ENCODE peak calls at places on chromosomes 16 and 17, in eight cellular contexts. O is AG10803; G is cardiac fibroblast; Z is adrenal gland; Q is cardiac muscle cell; B is endodermal cell; W is CD4-positive, CD25-positive, alpha-beta regulatory T cell; V is fibroblast of lung. I is an unnamed sample.
A peak's percentile ranks its signal among the peaks of the same experiment; 100 is the strongest.

GRCh38 chr16:17396762-17397498 is 73.8 kb downstream of the XYLT1 start:
- DNase-seq in O (peak; percentile 35), G (peak; percentile 70), Z (peak; percentile 65), Q (peak; percentile 89), B (no peak), W (no peak), V (peak; percentile 78), I (peak; percentile 71)

GRCh38 chr16:67397451-67397801 is 4.1 kb upstream of the TPPP3 start:
- DNase-seq in O (no peak), G (no peak), Z (no peak), Q (no peak), B (no peak), W (no peak), V (no peak), I (no peak)

GRCh38 chr16:25012525-25012991 is 2.6 kb downstream of the ARHGAP17 start:
- DNase-seq in O (peak; percentile 96), G (peak; percentile 85), Z (peak; percentile 35), Q (peak; percentile 52), B (no peak), W (no peak), V (peak; percentile 89), I (no peak)

GRCh38 chr16:55499951-55500350 is 8.9 kb upstream of the LPCAT2 start:
- DNase-seq in O (peak; percentile 100), G (peak; percentile 98), Z (no peak), Q (peak; percentile 97), B (peak; percentile 20), W (peak; percentile 7), V (peak; percentile 93), I (no peak)

GRCh38 chr16:67529639-67530012 is 997 bp downstream of the RIPOR1 start:
- DNase-seq in O (no peak), G (peak; percentile 51), Z (no peak), Q (peak; percentile 31), B (no peak), W (no peak), V (peak; percentile 32), I (no peak)

GRCh38 chr17:66755101-66755943 is 79.6 kb upstream of the CACNG5 start:
- DNase-seq in O (no peak), G (no peak), Z (no peak), Q (no peak), B (no peak), W (no peak), V (no peak), I (no peak)

GRCh38 chr16:11049396-11050059 is 105.2 kb downstream of the CLEC16A start:
- DNase-seq in O (peak; percentile 37), G (peak; percentile 29), Z (no peak), Q (no peak), B (peak; percentile 66), W (no peak), V (no peak), I (no peak)

GRCh38 chr16:74740795-74741304 is 33.8 kb downstream of the FA2H start:
- DNase-seq in O (no peak), G (no peak), Z (peak; percentile 97), Q (no peak), B (peak; percentile 43), W (no peak), V (peak; percentile 49), I (peak; percentile 92)

GRCh38 chr16:16861546-16861945 is 482.6 kb downstream of the NPIPA7 start:
- DNase-seq in O (peak; percentile 53), G (peak; percentile 54), Z (peak; percentile 70), Q (peak; percentile 29), B (peak; percentile 83), W (peak; percentile 46), V (peak; percentile 33), I (peak; percentile 45)

GRCh38 chr17:7363311-7363710 is 8.4 kb downstream of the TMEM95 start:
- DNase-seq in O (peak; percentile 20), G (peak; percentile 43), Z (no peak), Q (no peak), B (no peak), W (no peak), V (no peak), I (no peak)

GRCh38 chr17:76104896-76105231 is 1.3 kb upstream of the EXOC7 start:
- DNase-seq in O (no peak), G (no peak), Z (no peak), Q (no peak), B (peak; percentile 55), W (no peak), V (no peak), I (no peak)

GRCh38 chr16:17273142-17273561 is 197.6 kb downstream of the XYLT1 start:
- DNase-seq in O (peak; percentile 94), G (peak; percentile 85), Z (peak; percentile 70), Q (peak; percentile 79), B (no peak), W (peak; percentile 68), V (peak; percentile 90), I (no peak)

GRCh38 chr17:63985387-63986140 is 12.6 kb upstream of the PRR29 start:
- DNase-seq in O (no peak), G (no peak), Z (no peak), Q (no peak), B (peak; percentile 88), W (no peak), V (no peak), I (no peak)

GRCh38 chr16:31253642-31254045 is 6.1 kb upstream of the ITGAM start:
- DNase-seq in O (no peak), G (no peak), Z (peak; percentile 66), Q (no peak), B (no peak), W (peak; percentile 90), V (no peak), I (peak; percentile 27)

GRCh38 chr17:74513987-74514631 is 17.2 kb downstream of the CD300LB start:
- DNase-seq in O (peak; percentile 17), G (peak; percentile 65), Z (no peak), Q (peak; percentile 52), B (peak; percentile 88), W (peak; percentile 57), V (peak; percentile 50), I (peak; percentile 25)

GRCh38 chr17:3659541-3660111 is 8.8 kb downstream of the TAX1BP3 start:
- DNase-seq in O (peak; percentile 91), G (peak; percentile 94), Z (peak; percentile 92), Q (peak; percentile 96), B (peak; percentile 58), W (no peak), V (peak; percentile 94), I (peak; percentile 76)

GRCh38 chr16:56424791-56425438 is 430 bp downstream of the AMFR start:
- DNase-seq in O (peak; percentile 5), G (no peak), Z (peak; percentile 48), Q (peak; percentile 15), B (peak; percentile 79), W (peak; percentile 22), V (peak; percentile 6), I (no peak)

GRCh38 chr17:41718287-41718645 is 6.1 kb downstream of the GAST start:
- DNase-seq in O (no peak), G (no peak), Z (no peak), Q (no peak), B (no peak), W (no peak), V (no peak), I (no peak)

GRCh38 chr17:66956941-66957340 is 7.6 kb upstream of the CACNG4 start:
- DNase-seq in O (no peak), G (no peak), Z (no peak), Q (no peak), B (no peak), W (no peak), V (no peak), I (no peak)

GRCh38 chr17:42832213-42832933 is 824 bp upstream of the PSME3 start:
- DNase-seq in O (no peak), G (no peak), Z (no peak), Q (no peak), B (no peak), W (no peak), V (no peak), I (no peak)

GRCh38 chr16:83310816-83311215 is 497.0 kb upstream of the HSBP1 start:
- DNase-seq in O (no peak), G (peak; percentile 13), Z (no peak), Q (peak; percentile 41), B (no peak), W (no peak), V (no peak), I (no peak)
- H3K4me3 ChIP-seq in O (no peak overlapping the region), G (no peak overlapping the region), Z (no peak overlapping the region), Q (no peak overlapping the region), B (no peak overlapping the region), W (no peak overlapping the region), V (no peak overlapping the region), I (no peak overlapping the region)

GRCh38 chr17:77140166-77140877 is 447 bp upstream of the SEC14L1 start:
- DNase-seq in O (peak; percentile 97), G (peak; percentile 99), Z (peak; percentile 99), Q (peak; percentile 99), B (peak; percentile 100), W (peak; percentile 98), V (peak; percentile 98), I (peak; percentile 100)
- H3K4me3 ChIP-seq in O (peak overlapping the region; percentile 62), G (peak overlapping the region; percentile 30), Z (no peak overlapping the region), Q (peak overlapping the region; percentile 70), B (peak overlapping the region; percentile 75), W (peak overlapping the region; percentile 70), V (peak overlapping the region; percentile 44), I (peak overlapping the region; percentile 99)

GRCh38 chr17:65592131-65592965 is 30.9 kb upstream of the AXIN2 start:
- DNase-seq in O (no peak), G (no peak), Z (no peak), Q (no peak), B (peak; percentile 69), W (no peak), V (no peak), I (no peak)

GRCh38 chr17:65594585-65594940 is 33.1 kb upstream of the AXIN2 start:
- DNase-seq in O (peak; percentile 59), G (peak; percentile 20), Z (no peak), Q (peak; percentile 37), B (peak; percentile 77), W (no peak), V (peak; percentile 26), I (no peak)

GRCh38 chr17:65593870-65594584 is 32.6 kb upstream of the AXIN2 start:
- DNase-seq in O (peak; percentile 40), G (peak; percentile 30), Z (no peak), Q (peak; percentile 37), B (peak; percentile 86), W (no peak), V (peak; percentile 20), I (no peak)

GRCh38 chr17:65593092-65593869 is 31.8 kb upstream of the AXIN2 start:
- DNase-seq in O (no peak), G (no peak), Z (no peak), Q (no peak), B (peak; percentile 81), W (no peak), V (no peak), I (no peak)

DNA sequence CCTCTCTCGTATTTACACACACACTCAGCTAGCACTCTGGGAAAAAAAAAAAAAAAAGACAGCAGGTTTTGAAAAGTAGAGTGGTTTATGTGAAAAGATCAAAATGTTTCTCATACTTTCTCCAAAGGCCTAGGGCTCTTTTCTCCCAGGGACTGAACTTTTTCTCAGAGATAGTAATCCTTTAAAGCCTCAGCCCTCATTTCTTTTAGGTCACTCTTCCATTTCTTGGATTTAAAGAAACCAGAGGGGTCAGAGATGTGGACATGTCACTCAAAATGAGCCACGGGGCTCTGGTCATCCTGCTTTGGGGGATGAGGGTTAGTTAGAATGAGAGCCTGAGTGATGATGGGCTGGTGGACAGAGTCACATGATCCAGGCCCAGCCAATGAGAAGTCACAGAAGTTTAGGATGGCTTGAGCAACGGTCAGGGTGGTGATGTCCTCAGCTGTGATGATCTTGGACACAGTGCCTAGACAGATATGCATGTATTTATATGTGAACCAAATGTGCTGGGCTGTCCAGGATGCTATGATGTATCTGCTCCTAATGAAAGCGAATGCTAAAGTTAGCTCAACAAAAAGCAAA is 33.7 kb upstream of the AXIN2 start:
- DNase-seq in O (peak; percentile 13), G (peak; percentile 17), Z (no peak), Q (no peak), B (peak; percentile 69), W (no peak), V (no peak), I (no peak)
- H3K4me3 ChIP-seq in O (no peak overlapping the region), G (no peak overlapping the region), Z (no peak overlapping the region), Q (no peak overlapping the region), B (no peak overlapping the region), W (no peak overlapping the region), V (no peak overlapping the region), I (no peak overlapping the region)

GRCh38 chr16:57798953-57799618 is 3.2 kb downstream of the KIFC3 start:
- DNase-seq in O (no peak), G (no peak), Z (no peak), Q (no peak), B (no peak), W (no peak), V (no peak), I (peak; percentile 43)
- H3K4me3 ChIP-seq in O (no peak overlapping the region), G (no peak overlapping the region), Z (no peak overlapping the region), Q (no peak overlapping the region), B (peak overlapping the region; percentile 54), W (no peak overlapping the region), V (no peak overlapping the region), I (peak overlapping the region; percentile 22)

I was measured in stomach.